ENCODE peak calls at places on chromosomes 11 and 22, in eight cellular contexts. Y is neuronal stem cell; K is stomach; B is cardiac septum; N is activated T-helper 1 cell treated with anti-CD3 and anti-CD28 coated beads, Interleukin-2, amount 50 U/mL, for 16 hours; G is CMK; A is HT1080; D is epithelial cell of esophagus. Q is an unnamed sample.

GRCh38 chr11:57321388-57321995 is 3.3 kb downstream of the TNKS1BP1 start:
- DNase-seq in N (no peak), G (no peak), B (no peak), A (no peak), D (peak; percentile 35), K (peak; percentile 51), Y (no peak), Q (peak; percentile 69)

GRCh38 chr11:78943841-78944240 is 369.2 kb upstream of the NARS2 start:
- DNase-seq in N (no peak), A (no peak), D (no peak), K (no peak), Y (no peak), B (no peak), G (peak; percentile 24), Q (no peak)

GRCh38 chr22:36541831-36542391 is 12.9 kb upstream of the EIF3D start:
- DNase-seq in Y (no peak), N (peak; percentile 15), A (peak; percentile 97), B (no peak), K (peak; percentile 35), G (no peak), D (peak; percentile 96), Q (no peak)

GRCh38 chr11:17954395-17955252 is 58.2 kb downstream of the SERGEF start:
- DNase-seq in N (no peak), D (no peak), K (no peak), B (no peak), G (no peak), Y (no peak), A (peak; percentile 3), Q (no peak)

GRCh38 chr11:7657306-7658025 is 15.8 kb downstream of the CYB5R2 start:
- DNase-seq in B (no peak), A (peak; percentile 68), Y (peak; percentile 57), N (no peak), G (no peak), K (peak; percentile 49), D (peak; percentile 84), Q (peak; percentile 78)

GRCh38 chr11:71505781-71506180 is 21.3 kb upstream of the KRTAP5-7 start:
- DNase-seq in G (no peak), N (no peak), Y (no peak), A (no peak), K (no peak), D (no peak), B (peak; percentile 26), Q (no peak)

GRCh38 chr11:74583024-74583624 is 9.3 kb upstream of the POLD3 start:
- DNase-seq in B (no peak), D (no peak), Y (no peak), G (no peak), A (no peak), K (no peak), N (no peak), Q (no peak)

GRCh38 chr11:131300304-131300703 is 70.1 kb upstream of the NTM start:
- DNase-seq in A (peak; percentile 70), K (no peak), Y (no peak), G (no peak), B (no peak), N (no peak), D (no peak), Q (no peak)

GRCh38 chr11:61162092-61162935 is 1.1 kb upstream of the VPS37C start:
- DNase-seq in Y (no peak), B (no peak), N (no peak), D (peak; percentile 80), K (peak; percentile 74), G (peak; percentile 39), A (peak; percentile 48), Q (peak; percentile 37)

GRCh38 chr11:104380358-104380757 is 216.4 kb upstream of the PDGFD start:
- DNase-seq in K (no peak), G (no peak), N (no peak), A (no peak), B (no peak), Y (no peak), D (no peak), Q (no peak)

GRCh38 chr11:62805991-62806441 is 776 bp upstream of the NXF1 start:
- DNase-seq in A (no peak), N (no peak), Y (no peak), K (no peak), G (no peak), D (peak; percentile 54), B (no peak), Q (no peak)

GRCh38 chr22:47173535-47174021 is 411.1 kb downstream of the TBC1D22A start:
- DNase-seq in D (no peak), A (no peak), Y (no peak), B (peak; percentile 59), N (no peak), K (no peak), G (no peak), Q (peak; percentile 48)

GRCh38 chr11:843818-844692 is 1.4 kb downstream of the TSPAN4 start:
- DNase-seq in Y (no peak), N (no peak), B (peak; percentile 94), K (peak; percentile 68), A (peak; percentile 96), D (peak; percentile 71), G (no peak), Q (peak; percentile 97)

GRCh38 chr11:67310246-67311050 is 7.1 kb downstream of the SSH3 start:
- DNase-seq in K (peak; percentile 23), Y (no peak), G (no peak), A (no peak), D (peak; percentile 76), B (no peak), N (no peak), Q (no peak)

GRCh38 chr11:1230121-1230455 is 7.2 kb downstream of the MUC5B start:
- DNase-seq in K (no peak), B (peak; percentile 56), Y (no peak), D (no peak), G (no peak), A (no peak), N (no peak), Q (peak; percentile 46)

Q was measured in sigmoid colon.